ENCODE peak calls at places on chromosomes 1 and 21, in four cellular contexts. H, T, W and L are unnamed samples.

GRCh38 chr1:159974350-159974965 is 20.4 kb upstream of the SLAMF9 start:
- DNase-seq in T (no peak), H (no peak), W (no peak), L (no peak)

GRCh38 chr1:242449211-242449610 is 75.3 kb downstream of the PLD5 start:
- DNase-seq in T (no peak), H (no peak), W (no peak), L (no peak)

GRCh38 chr1:47688631-47689296 is 250.9 kb downstream of the FOXD2 start:
- DNase-seq in T (no peak), W (no peak), H (no peak), L (no peak)

GRCh38 chr1:39944410-39944809 is 10.5 kb upstream of the MFSD2A start:
- DNase-seq in T (no peak), W (no peak), H (no peak), L (no peak)

GRCh38 chr1:90104941-90105593 is 110.2 kb downstream of the ZNF326 start:
- DNase-seq in W (no peak), T (no peak), H (no peak), L (no peak)

GRCh38 chr1:177065430-177065829 is 99.1 kb downstream of the ASTN1 start:
- DNase-seq in H (no peak), W (no peak), T (no peak), L (no peak)

GRCh38 chr21:37371041-37371397 is 4.4 kb downstream of the DYRK1A start:
- DNase-seq in W (no peak), T (no peak), H (no peak), L (no peak)

GRCh38 chr1:211695135-211695816 is 19.9 kb upstream of the NEK2 start:
- DNase-seq in W (no peak), T (peak), H (no peak), L (no peak)

GRCh38 chr1:208803371-208803811 is 559.2 kb upstream of the PLXNA2 start:
- DNase-seq in W (no peak), T (no peak), H (no peak), L (no peak)

GRCh38 chr1:71532343-71532742 is 451.5 kb upstream of the ZRANB2 start:
- DNase-seq in T (no peak), H (no peak), W (no peak), L (no peak)

GRCh38 chr1:234887026-234887910 is 241.4 kb downstream of the TOMM20 start:
- DNase-seq in T (no peak), H (no peak), W (peak), L (no peak)

GRCh38 chr1:215543191-215543606 is 23.9 kb upstream of the KCTD3 start:
- DNase-seq in T (peak), H (peak), W (peak), L (peak)

GRCh38 chr1:206834711-206835110 is 30.7 kb upstream of the IL20 start:
- DNase-seq in T (no peak), H (no peak), W (peak), L (no peak)

GRCh38 chr1:226677121-226678020 is 61.7 kb downstream of the ITPKB start:
- DNase-seq in H (no peak), T (no peak), W (peak), L (peak)

GRCh38 chr1:44059956-44060355 is 28.7 kb upstream of the SLC6A9 start:
- DNase-seq in T (no peak), H (no peak), W (no peak), L (no peak)

GRCh38 chr1:227621211-227621610 is 57.9 kb downstream of the ZNF678 start:
- DNase-seq in H (no peak), T (no peak), W (peak), L (no peak)

GRCh38 chr1:54487571-54488050 is 60.4 kb upstream of the ACOT11 start:
- DNase-seq in H (no peak), T (no peak), W (peak), L (no peak)

GRCh38 chr1:219365435-219365834 is 191.8 kb downstream of the LYPLAL1 start:
- DNase-seq in H (no peak), T (no peak), W (no peak), L (no peak)

GRCh38 chr1:205270764-205271163 is 43.0 kb downstream of the TMCC2 start:
- DNase-seq in H (peak), T (no peak), W (peak), L (peak)

GRCh38 chr1:61187380-61188086 is 105.2 kb downstream of the NFIA start:
- DNase-seq in T (no peak), W (no peak), H (no peak), L (no peak)

GRCh38 chr1:13702425-13703127 is 2.6 kb downstream of the PRDM2 start:
- DNase-seq in W (no peak), H (no peak), T (peak), L (no peak)

GRCh38 chr1:81505831-81506230 is 294.9 kb upstream of the ADGRL2 start:
- DNase-seq in W (no peak), H (no peak), T (peak), L (no peak)

GRCh38 chr1:205227584-205228006 is at the start of gene TMCC2:
- DNase-seq in T (no peak), W (peak), H (peak), L (peak)

GRCh38 chr1:208242829-208243521 is 1.2 kb downstream of the PLXNA2 start:
- DNase-seq in H (no peak), W (peak), T (no peak), L (peak)

GRCh38 chr1:110524311-110525249 is 5.6 kb upstream of the KCNA10 start:
- DNase-seq in T (no peak), W (peak), H (peak), L (peak)

GRCh38 chr1:66938618-66939017 is 13.8 kb downstream of the MIER1 start:
- DNase-seq in W (peak), T (no peak), H (peak), L (peak)

GRCh38 chr1:48817505-48818114 is 40.9 kb upstream of the BEND5 start:
- DNase-seq in T (no peak), W (peak), H (peak), L (peak)

GRCh38 chr1:241622708-241623107 is 17.5 kb downstream of the CHML start:
- DNase-seq in H (no peak), T (no peak), W (peak), L (no peak)

GRCh38 chr1:227449727-227450420 is 113.5 kb upstream of the ZNF678 start:
- DNase-seq in T (no peak), W (no peak), H (no peak), L (no peak)

GRCh38 chr1:227322376-227322775 is 4.1 kb upstream of the CDC42BPA start:
- DNase-seq in W (no peak), T (no peak), H (no peak), L (no peak)

GRCh38 chr1:104706631-104707147 is 957.0 kb downstream of the AMY1C start:
- DNase-seq in W (peak), T (peak), H (peak), L (no peak)

GRCh38 chr1:175725684-175726083 is 17.7 kb downstream of the TNR start:
- DNase-seq in H (peak), T (no peak), W (peak), L (peak)

GRCh38 chr1:219810451-219810850 is 117.9 kb downstream of the SLC30A10 start:
- DNase-seq in H (no peak), T (no peak), W (peak), L (no peak)

GRCh38 chr1:227131193-227131592 is 187.1 kb downstream of the CDC42BPA start:
- DNase-seq in H (peak), T (no peak), W (peak), L (peak)

GRCh38 chr1:156816561-156817328 is at the start of gene SH2D2A:
- DNase-seq in H (no peak), T (peak), W (peak), L (peak)
- H3K9ac ChIP-seq in H (no peak), T (peak), W (no peak), L (no peak)

GRCh38 chr1:927234-927633 is 3.5 kb downstream of the SAMD11 start:
- DNase-seq in H (no peak), W (no peak), T (no peak), L (no peak)

GRCh38 chr1:927741-928140 is 4.0 kb downstream of the SAMD11 start:
- DNase-seq in H (no peak), W (no peak), T (no peak), L (no peak)

GRCh38 chr1:929712-930632 is 6.2 kb downstream of the SAMD11 start:
- DNase-seq in H (no peak), T (no peak), W (no peak), L (no peak)

GRCh38 chr1:930633-931138 is 7.0 kb downstream of the SAMD11 start:
- DNase-seq in W (no peak), T (no peak), H (no peak), L (no peak)

DNA sequence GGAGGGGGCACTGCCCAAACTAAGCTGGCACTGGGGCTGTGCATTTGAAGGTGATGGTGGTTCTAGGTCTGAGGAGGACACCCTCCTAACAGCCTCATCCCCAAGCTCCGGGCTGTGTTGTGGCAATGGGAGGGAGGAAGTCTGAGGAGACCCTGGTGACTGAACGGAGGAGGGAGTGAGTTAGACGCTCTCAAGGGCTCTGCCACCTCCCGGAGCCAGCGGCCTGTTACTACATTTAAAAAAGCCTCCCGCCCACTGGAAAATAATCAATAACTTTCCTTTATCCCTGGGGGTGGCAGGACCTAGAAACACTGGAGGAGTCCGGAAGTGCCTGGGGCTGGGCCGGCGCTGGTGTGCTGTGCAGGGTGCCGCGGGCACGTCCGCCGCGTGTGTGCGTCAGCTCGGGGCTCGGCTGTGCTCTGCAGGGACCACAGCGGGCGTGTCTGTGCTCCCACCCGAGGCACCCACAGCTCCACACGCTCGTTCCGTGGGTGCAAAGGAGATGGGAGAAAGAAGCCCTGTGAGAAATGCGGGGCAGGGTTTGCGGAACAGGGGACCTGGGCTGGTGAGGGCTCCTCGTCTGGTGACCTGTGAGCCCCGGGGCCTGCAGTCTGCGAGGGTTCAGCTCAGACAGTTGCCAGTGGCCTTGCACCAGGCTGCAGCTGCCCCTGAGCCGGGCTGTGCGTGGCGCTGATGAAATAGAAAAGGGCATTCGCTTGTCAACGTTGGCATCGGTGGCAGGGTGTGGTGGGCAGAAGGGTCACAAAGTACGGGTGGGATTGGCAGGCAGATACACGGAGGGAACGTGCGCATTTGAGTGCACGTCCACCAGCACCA is 5.3 kb downstream of the SAMD11 start:
- DNase-seq in H (no peak), W (no peak), T (no peak), L (no peak)
- TF ChIP-seq EZH2 in H (no peak), W (no peak), T (no peak), L (no peak)

GRCh38 chr1:150566589-150567340 is 12.6 kb downstream of the MCL1 start:
- DNase-seq in T (no peak), H (no peak), W (no peak), L (no peak)

GRCh38 chr1:150563340-150564038 is 14.3 kb downstream of the ADAMTSL4 start:
- DNase-seq in H (no peak), T (peak), W (peak), L (peak)

GRCh38 chr1:150562384-150563339 is 13.5 kb downstream of the ADAMTSL4 start:
- DNase-seq in W (no peak), H (no peak), T (peak), L (no peak)

GRCh38 chr1:150561830-150562367 is 12.7 kb downstream of the ADAMTSL4 start:
- DNase-seq in T (no peak), H (peak), W (peak), L (peak)

DNA sequence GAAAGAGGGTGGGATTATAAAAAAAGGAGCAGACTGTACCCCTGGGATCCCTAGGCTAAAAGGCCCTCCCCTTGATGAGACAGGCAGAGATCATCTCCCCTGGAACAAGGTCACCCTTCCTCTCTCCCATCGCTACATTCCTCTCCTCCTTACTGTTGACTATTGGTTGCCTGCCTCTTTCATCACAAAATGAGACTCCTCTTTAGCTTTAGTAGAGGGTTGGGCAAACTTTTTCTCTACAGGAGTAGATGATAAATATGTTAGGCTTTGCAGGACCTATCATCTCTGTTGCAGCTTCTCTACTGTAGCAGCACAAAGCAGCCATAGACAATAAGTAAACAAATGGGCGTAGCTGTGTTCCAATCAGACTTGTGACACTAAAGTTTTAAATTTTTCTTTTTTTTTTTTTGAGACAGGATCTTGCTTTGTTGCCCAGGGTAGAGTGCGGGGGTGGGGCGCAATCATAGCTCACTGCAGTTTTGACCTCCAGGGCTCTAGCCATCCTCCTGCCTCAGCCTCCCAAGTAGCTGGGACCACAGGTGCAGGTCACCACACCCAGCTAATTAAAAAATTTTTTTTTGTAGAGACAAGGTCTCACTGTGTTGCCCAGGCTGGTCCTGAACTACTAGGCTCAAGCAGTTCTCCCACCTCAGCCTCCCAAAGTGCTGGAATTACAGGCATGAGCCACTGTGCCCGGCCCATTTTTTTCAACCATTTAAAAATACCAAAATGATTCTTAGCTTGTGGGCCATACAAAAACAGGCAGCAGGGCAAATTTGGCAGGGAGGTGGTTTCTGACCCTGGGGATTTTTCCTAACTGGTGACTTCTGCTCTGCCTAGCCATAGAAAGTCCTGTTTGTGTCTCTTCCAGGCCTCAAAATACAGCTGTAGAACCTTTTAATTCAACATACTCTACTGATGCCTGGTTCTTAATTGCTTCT is 15.1 kb downstream of the MCL1 start:
- DNase-seq in T (no peak), H (peak), W (peak), L (no peak)
- H3K9ac ChIP-seq in T (peak), H (peak), W (peak), L (no peak)

DNA sequence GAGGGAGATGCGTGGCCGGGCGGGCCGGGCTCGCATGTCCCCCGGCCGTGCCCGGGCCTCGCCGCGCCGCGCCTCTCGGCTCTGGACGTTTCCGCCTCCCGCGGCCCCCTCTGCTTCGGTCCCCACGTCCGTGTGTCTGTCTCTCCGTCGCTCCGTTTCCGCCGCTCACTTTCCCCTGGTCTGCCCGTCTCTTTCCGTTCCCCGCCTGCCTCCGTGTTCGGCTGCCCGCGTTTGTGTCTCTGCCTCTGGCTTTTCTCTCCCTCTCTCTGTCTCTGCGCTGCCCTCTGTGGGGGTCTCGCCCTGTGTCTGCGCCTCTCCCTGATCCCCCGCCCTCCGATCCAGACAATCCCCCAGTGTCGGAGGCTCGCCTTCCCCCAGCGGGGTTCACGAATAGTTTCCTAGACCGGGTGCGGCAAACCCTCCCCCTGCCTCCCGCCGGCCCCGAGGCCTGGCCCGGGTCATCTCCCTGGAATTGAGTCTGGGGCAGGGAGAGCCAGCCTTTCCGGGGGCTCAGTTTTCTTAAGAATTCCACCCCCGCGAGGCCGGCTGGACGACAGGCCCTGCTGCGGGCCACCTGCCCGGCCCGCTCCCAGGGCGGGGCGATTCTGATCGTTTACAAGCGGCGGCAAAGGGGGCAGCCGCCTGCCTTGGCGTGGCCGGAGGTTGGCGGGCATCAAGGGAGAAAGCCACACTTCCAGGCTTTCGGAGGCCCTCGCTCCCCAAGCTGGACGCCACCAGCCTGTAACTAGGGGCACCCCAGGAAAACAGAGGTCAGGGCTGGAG is 841 bp downstream of the NBL1 start:
- DNase-seq in T (no peak), W (peak), H (no peak), L (no peak)
- TF ChIP-seq EZH2 in T (no peak), W (no peak), H (peak), L (no peak)